ENCODE peak calls at places on chromosome 10, in four cellular contexts. K is GM12878, H is HepG2, J is K562. Y is an unnamed sample.
A peak's percentile ranks its signal among the peaks of the same experiment; 100 is the strongest.

GRCh38 chr10:96229568-96230030 is 41.8 kb downstream of the BLNK start:
- DNase-seq in J (peak; percentile 66), K (peak; percentile 24), H (peak; percentile 58), Y (peak; percentile 40)

GRCh38 chr10:29616542-29616941 is 18.2 kb downstream of the SVIL start:
- DNase-seq in K (no peak), J (no peak), H (no peak), Y (no peak)

GRCh38 chr10:133133471-133134231 is 26.4 kb upstream of the KNDC1 start:
- DNase-seq in J (no peak), H (no peak), K (no peak), Y (no peak)

GRCh38 chr10:12299222-12299973 is 49.9 kb upstream of the CAMK1D start:
- DNase-seq in H (no peak), J (no peak), K (no peak), Y (no peak)

GRCh38 chr10:21194510-21194993 is 297.4 kb upstream of the NEBL start:
- DNase-seq in H (peak; percentile 31), K (no peak), J (no peak), Y (peak; percentile 55)

GRCh38 chr10:33066558-33067236 is 108.7 kb upstream of the ITGB1 start:
- DNase-seq in J (no peak), H (no peak), K (no peak), Y (peak; percentile 29)

GRCh38 chr10:111338798-111339197 is 262.0 kb downstream of the ADRA2A start:
- DNase-seq in K (peak; percentile 55), J (no peak), H (no peak), Y (no peak)

GRCh38 chr10:113957013-113957412 is 86.7 kb upstream of the ADRB1 start:
- DNase-seq in J (no peak), H (peak; percentile 65), K (no peak), Y (no peak)

GRCh38 chr10:86962136-86962980 is 4.0 kb downstream of the SNCG start:
- DNase-seq in J (no peak), K (no peak), H (no peak), Y (no peak)

GRCh38 chr10:110568055-110568735 is 700 bp downstream of the SMC3 start:
- DNase-seq in K (no peak), J (peak; percentile 67), H (peak; percentile 21), Y (no peak)

GRCh38 chr10:124993728-124994451 is 52.0 kb downstream of the ZRANB1 start:
- DNase-seq in K (no peak), H (no peak), J (no peak), Y (no peak)

GRCh38 chr10:59829601-59830000 is 76.3 kb upstream of the MRLN start:
- DNase-seq in J (no peak), K (peak; percentile 41), H (no peak), Y (no peak)

GRCh38 chr10:55370021-55370420 is 569.0 kb upstream of the PCDH15 start:
- DNase-seq in J (no peak), K (no peak), H (no peak), Y (no peak)

GRCh38 chr10:60032723-60033122 is 126.4 kb upstream of the CCDC6 start:
- DNase-seq in J (no peak), K (peak; percentile 23), H (peak; percentile 62), Y (peak; percentile 67)

DNA sequence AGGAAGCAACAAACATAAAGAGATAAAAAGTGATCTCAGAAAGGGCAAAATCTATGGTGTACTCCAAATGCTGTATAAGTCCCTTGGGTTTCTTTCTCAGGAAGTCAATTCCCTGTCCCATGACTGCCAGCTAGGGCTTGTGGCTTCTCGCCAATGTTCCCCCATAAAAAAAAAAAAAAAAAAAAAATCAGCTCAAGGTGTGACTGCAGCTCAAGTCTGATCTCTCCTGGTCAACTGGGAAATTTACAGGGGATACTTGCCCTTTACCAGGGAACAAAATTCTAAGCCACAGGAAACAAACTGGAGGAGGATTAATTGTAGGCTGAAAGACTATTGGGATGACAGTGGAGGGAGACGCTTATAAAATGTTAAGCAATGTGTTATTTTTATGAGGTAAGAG is 76.0 kb downstream of the PCGF5 start:
- DNase-seq in H (peak; percentile 37), K (no peak), J (no peak), Y (peak; percentile 25)
- TF ChIP-seq JUNB in H (no peak), K (no peak), J (no peak), Y (no peak)

DNA sequence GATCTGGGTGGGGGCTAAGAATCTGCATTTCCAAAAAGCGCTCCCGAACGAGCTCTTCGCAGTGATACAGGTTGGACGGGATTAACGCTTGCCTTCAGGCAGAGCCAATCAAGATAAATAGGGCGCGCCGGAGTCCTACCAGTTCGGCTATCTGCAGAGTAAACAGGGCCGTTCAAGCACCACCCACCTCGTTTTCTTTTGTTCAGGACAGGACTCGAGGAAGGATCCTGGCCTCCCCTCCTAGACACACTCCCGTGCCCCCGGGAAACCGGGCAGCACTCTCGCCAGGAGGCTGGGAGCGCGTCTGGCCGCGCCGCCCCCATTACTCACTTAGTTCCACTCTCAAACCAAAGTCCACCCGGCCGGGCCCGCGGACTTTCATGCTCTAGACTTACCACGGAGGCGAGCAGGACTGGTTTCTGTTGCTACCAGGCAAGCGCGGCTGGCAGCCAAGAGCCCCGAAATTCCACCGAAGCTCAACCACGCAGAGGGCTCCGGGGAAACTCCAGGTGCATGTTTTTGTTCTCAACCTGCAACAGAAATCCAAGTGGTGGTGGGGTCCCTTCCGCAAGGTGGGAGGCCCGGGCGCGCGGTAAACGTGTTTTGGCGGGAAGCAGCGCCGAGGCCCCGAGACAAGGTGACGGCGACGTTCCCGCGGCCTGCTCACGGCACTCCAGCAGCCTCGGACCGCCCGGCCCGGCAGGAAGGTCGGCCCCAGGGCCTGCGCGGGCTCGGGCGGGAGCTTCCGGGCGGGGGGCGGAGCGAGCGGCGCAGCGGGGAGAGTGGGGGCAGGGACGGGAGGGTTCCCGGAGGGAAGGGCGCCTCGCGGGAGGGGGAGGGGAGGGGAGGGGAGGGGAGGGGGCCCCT is 12.7 kb downstream of the HNRNPF start:
- DNase-seq in H (peak; percentile 79), K (no peak), J (peak; percentile 95), Y (peak; percentile 84)
- TF ChIP-seq MYC in H (no peak), K (no peak), J (peak; percentile 11), Y (no peak)

GRCh38 chr10:71241114-71241898 is 28.9 kb downstream of the UNC5B start:
- DNase-seq in J (no peak), K (no peak), H (no peak), Y (no peak)
- TF ChIP-seq REST in J (no peak), K (no peak), H (no peak), Y (no peak)

GRCh38 chr10:52682766-52683165 is 89.8 kb downstream of the MBL2 start:
- DNase-seq in H (no peak), J (no peak), K (no peak), Y (no peak)
- TF ChIP-seq JUNB in H (no peak), J (no peak), K (no peak), Y (no peak)

DNA sequence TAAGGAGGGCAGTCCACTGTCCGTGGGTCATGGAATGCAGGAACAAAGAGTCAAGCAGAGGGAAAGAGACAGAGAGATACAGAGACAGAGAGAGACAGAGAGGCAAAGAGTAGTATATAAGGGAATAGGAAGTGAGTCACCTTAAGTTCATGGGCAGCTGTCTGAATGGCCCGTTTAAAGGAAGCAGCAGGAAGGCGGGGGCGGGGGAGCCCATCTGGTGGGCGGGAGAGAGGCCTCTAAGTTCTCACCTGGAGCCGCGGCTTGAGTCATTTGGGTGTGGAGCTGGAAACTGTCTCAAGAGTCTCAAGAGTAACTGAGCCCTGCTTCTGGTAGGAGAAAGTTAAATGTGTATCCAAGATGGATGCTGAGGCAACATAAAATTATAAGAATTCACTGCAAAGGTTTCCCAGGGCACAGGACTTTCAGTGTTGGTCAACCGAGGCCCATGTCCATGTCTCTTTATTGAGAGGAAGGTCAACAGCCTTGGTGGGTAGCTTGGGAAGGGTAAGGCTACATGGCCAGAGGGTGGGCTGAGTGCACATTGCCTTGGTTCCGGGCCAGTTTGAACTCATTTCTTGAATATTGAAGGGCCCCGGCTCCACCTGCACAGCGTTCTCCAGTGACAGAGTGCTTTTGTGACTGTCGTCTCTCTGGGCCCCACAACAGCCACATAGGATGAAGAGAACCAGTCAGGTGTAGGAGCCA is 85.5 kb upstream of the CACUL1 start:
- DNase-seq in K (no peak), H (no peak), J (peak; percentile 22), Y (no peak)
- TF ChIP-seq MYC in K (no peak), H (no peak), J (no peak), Y (no peak)

DNA sequence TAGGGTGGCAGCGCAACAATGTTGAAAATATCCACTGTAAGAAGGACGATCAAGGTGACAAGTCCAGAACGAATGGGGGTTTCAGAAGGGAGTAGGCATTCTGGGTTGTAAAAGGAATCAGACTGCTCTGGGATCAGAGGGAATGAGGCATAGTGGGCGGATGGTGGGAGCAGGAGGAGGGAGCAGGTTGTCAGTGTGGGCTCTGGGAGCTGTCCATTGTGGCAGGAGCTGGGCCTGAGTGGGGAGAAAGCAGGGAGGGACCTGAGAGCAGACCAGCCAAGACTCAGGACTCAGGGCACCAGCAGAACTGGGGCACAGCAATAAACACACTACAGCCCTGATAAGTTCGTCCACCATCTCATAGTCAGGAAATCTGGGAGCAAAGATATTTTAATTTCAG is 292.6 kb upstream of the MKI67 start:
- DNase-seq in K (no peak), H (no peak), J (no peak), Y (no peak)
- TF ChIP-seq REST in K (no peak), H (no peak), J (no peak), Y (no peak)

DNA sequence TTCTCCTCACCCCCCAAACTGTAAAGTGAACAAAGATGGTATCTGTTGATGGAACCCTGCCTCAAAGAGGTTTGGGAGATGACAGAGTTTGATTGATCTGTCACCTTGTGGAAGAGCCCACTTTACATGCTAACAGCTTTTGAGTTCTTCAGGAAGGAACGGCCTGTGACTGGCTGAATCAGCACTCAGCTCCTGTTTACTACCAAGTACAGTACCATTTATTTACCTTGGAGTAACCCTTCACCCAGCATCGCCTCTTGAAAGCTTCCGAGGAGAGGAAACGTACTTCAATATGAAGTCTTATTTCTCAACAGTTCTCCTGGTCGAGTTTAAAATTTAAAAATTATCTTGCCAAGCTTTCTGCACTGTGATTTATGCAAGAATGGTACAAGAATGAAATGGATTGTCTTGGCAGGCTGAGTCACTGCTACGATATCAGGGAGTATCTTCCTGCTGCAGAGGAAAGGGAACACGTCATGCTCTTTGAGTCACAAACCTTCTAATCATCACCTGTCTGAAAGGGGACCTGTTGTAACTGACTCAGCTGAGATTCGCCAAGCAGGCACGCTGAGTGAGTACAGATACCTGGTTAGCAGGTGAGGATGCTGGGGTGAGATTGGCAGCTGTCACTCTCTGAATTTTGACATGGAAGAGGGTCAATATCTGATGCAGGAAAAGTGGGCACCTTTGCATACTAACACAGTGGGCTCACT is 30.1 kb downstream of the KLF6 start:
- DNase-seq in H (peak; percentile 60), J (peak; percentile 27), K (no peak), Y (peak; percentile 84)
- TF ChIP-seq JUNB in H (no peak), J (no peak), K (no peak), Y (peak; percentile 93)

GRCh38 chr10:104322416-104322782 is 15.9 kb downstream of the ITPRIP start:
- DNase-seq in K (no peak), H (no peak), J (no peak), Y (no peak)
- TF ChIP-seq MYC in K (no peak), H (no peak), J (no peak), Y (no peak)

GRCh38 chr10:123096452-123096851 is 39.3 kb upstream of the HMX3 start:
- DNase-seq in K (no peak), H (no peak), J (no peak), Y (no peak)

GRCh38 chr10:123097039-123097438 is 38.7 kb upstream of the HMX3 start:
- DNase-seq in J (peak; percentile 12), K (no peak), H (no peak), Y (no peak)

GRCh38 chr10:123087786-123088185 is 48.0 kb upstream of the HMX3 start:
- DNase-seq in K (no peak), H (no peak), J (no peak), Y (no peak)

DNA sequence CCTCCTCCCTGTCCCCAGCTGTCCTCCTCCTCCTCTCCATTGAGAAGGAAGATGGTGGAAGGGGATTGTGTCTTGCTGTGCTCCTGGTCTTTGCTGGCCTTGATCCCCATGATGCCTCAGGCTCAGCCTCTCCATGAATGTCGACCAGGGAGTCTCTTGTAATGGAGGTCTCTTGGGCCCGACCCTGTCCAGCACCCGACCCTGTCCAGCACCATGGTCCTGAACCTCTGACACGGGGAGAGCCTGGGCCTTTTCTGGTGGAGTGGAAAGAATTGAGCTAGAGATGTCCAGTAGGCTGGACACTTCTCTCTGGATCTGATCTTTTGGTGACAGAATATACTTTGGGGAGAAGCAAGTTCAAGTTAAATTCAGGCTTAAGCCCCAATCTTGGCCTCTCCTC is 42.3 kb upstream of the HMX3 start:
- DNase-seq in J (no peak), K (no peak), H (no peak), Y (no peak)
- TF ChIP-seq REST in J (peak; percentile 88), K (peak; percentile 64), H (peak; percentile 34), Y (peak; percentile 76)

Y was measured in A549.